ENCODE peak calls at places on chromosomes 4 and X, in seven cellular contexts. D is mesenchymal stem cell; E is effector memory CD4-positive, alpha-beta T cell; Y is mucosa of descending colon; G is upper lobe of right lung; T is left ventricle myocardium inferior; I is K562. N is an unnamed sample. For H3K4me1, the result is how much of the 10 kb centered on the place peaks cover.

GRCh38 chrX:103817502-103817901 is 14.6 kb downstream of the RAB9B start:
- DNase-seq in D (peak), E (no peak), Y (peak), G (no peak), T (no peak), I (peak), N (peak)

GRCh38 chr4:76898949-76899640 is 1.2 kb upstream of the SOWAHB start:
- DNase-seq in D (no peak), E (no peak), Y (no peak), G (no peak), T (no peak), I (no peak), N (no peak)

GRCh38 chr4:100059467-100059866 is 109.4 kb upstream of the H2AZ1 start:
- DNase-seq in D (no peak), E (no peak), Y (no peak), G (no peak), T (no peak), I (no peak), N (no peak)

GRCh38 chr4:99379571-99379970 is 27.0 kb upstream of the ADH1C start:
- DNase-seq in D (no peak), E (no peak), Y (no peak), G (no peak), T (no peak), I (no peak), N (no peak)

GRCh38 chrX:123310112-123310511 is 126.0 kb downstream of the GRIA3 start:
- DNase-seq in D (no peak), E (no peak), Y (no peak), G (no peak), T (no peak), I (no peak), N (no peak)

GRCh38 chr4:24235609-24236008 is 345.8 kb upstream of the PPARGC1A start:
- DNase-seq in D (no peak), E (no peak), Y (peak), G (no peak), T (no peak), I (no peak), N (no peak)

GRCh38 chr4:16199132-16199531 is 27.1 kb downstream of the TAPT1 start:
- DNase-seq in D (peak), E (no peak), Y (no peak), G (no peak), T (no peak), I (no peak), N (peak)

GRCh38 chr4:147727476-147728028 is 4.3 kb upstream of the ARHGAP10 start:
- DNase-seq in D (no peak), E (no peak), Y (no peak), G (no peak), T (no peak), I (no peak), N (no peak)

GRCh38 chr4:7766661-7767345 is 172.9 kb downstream of the AFAP1 start:
- DNase-seq in D (no peak), E (no peak), Y (no peak), G (no peak), T (peak), I (no peak), N (no peak)

DNA sequence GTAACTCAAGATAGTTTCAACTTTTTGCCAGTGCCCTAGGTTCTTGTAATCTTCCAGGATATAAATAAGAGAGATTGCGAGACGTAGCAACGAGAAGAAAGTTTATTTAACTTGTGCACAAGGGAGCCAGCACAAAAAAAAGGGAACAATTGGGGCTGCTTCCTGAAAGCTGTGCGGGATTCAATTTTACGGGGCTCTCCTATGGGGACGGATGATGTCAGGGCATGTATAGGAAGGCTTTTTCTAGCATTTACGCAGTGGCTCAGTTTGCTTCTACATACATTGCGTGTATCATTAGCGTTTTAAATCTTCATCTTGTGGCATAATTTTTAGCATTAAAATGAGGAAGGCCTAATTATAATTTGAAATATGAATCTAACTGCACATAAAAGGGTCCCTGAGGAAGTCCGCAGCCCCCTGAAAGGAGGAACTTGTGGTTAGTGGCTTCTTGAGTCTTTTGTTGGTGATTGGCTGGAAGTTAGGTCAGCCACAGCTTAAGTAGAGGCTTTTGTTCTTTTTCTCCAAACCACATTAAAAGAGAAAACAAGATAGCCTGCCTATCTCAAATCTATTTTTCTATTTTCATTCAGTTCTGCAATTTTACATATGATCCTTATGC is 668.2 kb upstream of the NDST4 start:
- DNase-seq in D (no peak), E (no peak), Y (peak), G (no peak), T (no peak), I (no peak), N (no peak)
- H3K4me1 ChIP-seq in D (under half), E (under half), Y (under half), G (under half), T (under half), I (under half), N (under half)

GRCh38 chrX:19725545-19726102 is 161.8 kb downstream of the SH3KBP1 start:
- DNase-seq in D (peak), E (no peak), Y (peak), G (no peak), T (no peak), I (no peak), N (no peak)

GRCh38 chrX:19728083-19728648 is 159.2 kb downstream of the SH3KBP1 start:
- DNase-seq in D (no peak), E (no peak), Y (no peak), G (no peak), T (no peak), I (no peak), N (no peak)

GRCh38 chrX:19731307-19731706 is 156.1 kb downstream of the SH3KBP1 start:
- DNase-seq in D (no peak), E (no peak), Y (no peak), G (no peak), T (no peak), I (no peak), N (no peak)

GRCh38 chrX:19729761-19730160 is 157.6 kb downstream of the SH3KBP1 start:
- DNase-seq in D (no peak), E (no peak), Y (no peak), G (no peak), T (no peak), I (no peak), N (no peak)

DNA sequence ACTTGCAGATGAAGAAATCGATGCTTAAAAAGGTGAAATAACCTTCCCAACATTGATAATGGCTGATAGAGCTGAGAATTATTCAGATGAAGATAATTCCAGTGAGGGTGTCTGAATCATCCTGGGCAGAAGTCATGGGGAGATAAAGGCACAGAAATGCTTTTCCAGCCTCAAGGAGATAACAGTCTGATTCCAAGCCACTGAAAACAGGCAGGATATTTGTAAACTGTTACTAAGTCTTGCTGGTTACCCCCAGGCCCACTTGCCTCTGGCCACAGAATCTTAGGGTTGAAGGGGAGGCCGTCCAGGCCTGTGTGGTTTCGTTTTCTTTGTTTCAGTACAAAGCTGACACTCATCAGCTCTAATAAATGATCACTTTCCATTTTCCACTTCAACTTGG is 158.5 kb downstream of the SH3KBP1 start:
- DNase-seq in D (peak), E (no peak), Y (no peak), G (no peak), T (no peak), I (no peak), N (no peak)
- H3K4me1 ChIP-seq in D (under half), E (under half), Y (under half), G (under half), T (under half), I (under half), N (under half)

GRCh38 chr4:108049406-108049805 is 59.7 kb downstream of the HADH start:
- DNase-seq in D (no peak), E (no peak), Y (no peak), G (no peak), T (no peak), I (no peak), N (no peak)

GRCh38 chr4:108048997-108049396 is 59.3 kb downstream of the HADH start:
- DNase-seq in D (no peak), E (no peak), Y (no peak), G (no peak), T (no peak), I (no peak), N (no peak)

GRCh38 chr4:108052511-108052910 is 62.8 kb downstream of the HADH start:
- DNase-seq in D (no peak), E (no peak), Y (no peak), G (no peak), T (no peak), I (no peak), N (no peak)

GRCh38 chr4:108053281-108053701 is 63.6 kb downstream of the HADH start:
- DNase-seq in D (peak), E (no peak), Y (no peak), G (no peak), T (no peak), I (no peak), N (no peak)

DNA sequence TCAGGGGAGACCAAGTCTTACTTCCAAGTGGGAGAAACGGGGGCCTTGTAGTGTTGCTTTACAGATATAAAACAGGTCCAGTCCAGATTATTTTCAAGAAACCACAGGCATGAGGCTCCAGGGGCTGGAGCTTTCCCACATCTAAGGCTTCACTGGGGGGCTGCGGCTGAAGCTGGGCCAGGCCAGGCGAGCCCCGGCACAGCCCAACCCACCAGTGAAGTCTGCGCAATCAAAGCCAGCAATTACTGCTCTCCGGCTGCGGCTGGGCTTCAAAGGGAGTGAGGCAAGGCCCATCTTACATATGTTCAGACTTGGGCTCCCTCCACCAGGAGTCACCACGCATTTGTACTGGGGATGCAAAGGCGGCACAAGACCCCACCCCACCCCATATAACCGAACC is 61.7 kb downstream of the HADH start:
- DNase-seq in D (peak), E (no peak), Y (no peak), G (no peak), T (no peak), I (no peak), N (no peak)
- H3K4me1 ChIP-seq in D (under half), E (under half), Y (under half), G (under half), T (under half), I (under half), N (under half)

GRCh38 chrX:130084651-130085237 is 25.6 kb downstream of the ELF4 start:
- DNase-seq in D (no peak), E (no peak), Y (no peak), G (no peak), T (no peak), I (peak), N (no peak)
- H3K4me1 ChIP-seq in D (under half), E (half or more), Y (under half), G (under half), T (under half), I (half or more), N (under half)

N was measured in HAP-1.